ENCODE peak calls at places on chromosomes 16 and 17, in seven cellular contexts. Z, S, A, M, V, X and W are unnamed samples.

GRCh38 chr17:54085020-54085419 is 262.3 kb downstream of the KIF2B start:
- DNase-seq in S (no peak), M (no peak), Z (no peak), A (no peak), V (no peak), X (no peak), W (no peak)

GRCh38 chr17:43734376-43734775 is 24.2 kb downstream of the SOST start:
- DNase-seq in M (no peak), V (no peak), Z (peak), A (no peak), X (no peak), S (no peak), W (no peak)

GRCh38 chr17:29549169-29549935 is 17.5 kb downstream of the ABHD15 start:
- DNase-seq in V (no peak), Z (no peak), S (no peak), M (no peak), A (no peak), X (no peak), W (peak)

GRCh38 chr17:37405955-37406634 is 541 bp downstream of the ACACA start:
- DNase-seq in Z (no peak), X (no peak), V (no peak), M (no peak), A (no peak), S (no peak), W (no peak)

GRCh38 chr17:39781028-39781800 is 43.5 kb downstream of the GRB7 start:
- DNase-seq in M (no peak), A (no peak), S (no peak), V (no peak), X (no peak), Z (no peak), W (no peak)

GRCh38 chr16:11476676-11477075 is 110.0 kb downstream of the LITAF start:
- DNase-seq in A (no peak), Z (no peak), M (no peak), X (no peak), V (no peak), S (no peak), W (no peak)

GRCh38 chr16:7304257-7304656 is 28.4 kb upstream of the RBFOX1 start:
- DNase-seq in Z (no peak), A (no peak), X (no peak), S (no peak), M (no peak), V (no peak), W (no peak)

GRCh38 chr16:9258423-9259051 is 167.1 kb downstream of the HAPSTR1 start:
- DNase-seq in V (no peak), X (peak), S (no peak), Z (peak), A (no peak), M (no peak), W (peak)

GRCh38 chr16:31093132-31093703 is 1.4 kb downstream of the VKORC1 start:
- DNase-seq in A (peak), Z (peak), V (no peak), X (no peak), S (no peak), M (peak), W (no peak)

GRCh38 chr17:57489321-57489720 is 233.0 kb downstream of the MSI2 start:
- DNase-seq in M (no peak), X (no peak), V (no peak), A (no peak), Z (no peak), S (no peak), W (no peak)

GRCh38 chr16:57930533-57930932 is 40.4 kb downstream of the CNGB1 start:
- DNase-seq in A (no peak), V (no peak), Z (no peak), S (no peak), X (no peak), M (no peak), W (no peak)

GRCh38 chr16:83589576-83589975 is 218.2 kb upstream of the HSBP1 start:
- DNase-seq in S (no peak), A (no peak), X (no peak), Z (no peak), V (no peak), M (no peak), W (no peak)

GRCh38 chr16:66511615-66512500 is 38.1 kb downstream of the TK2 start:
- DNase-seq in M (no peak), Z (peak), A (no peak), V (peak), X (no peak), S (no peak), W (no peak)

GRCh38 chr16:15034266-15035162 is 21.4 kb downstream of the NTAN1 start:
- DNase-seq in S (no peak), V (no peak), Z (no peak), M (no peak), A (no peak), X (no peak), W (no peak)

GRCh38 chr16:56366945-56367344 is 58.4 kb downstream of the AMFR start:
- DNase-seq in M (no peak), A (no peak), Z (no peak), X (no peak), S (no peak), V (peak), W (no peak)

GRCh38 chr16:29852654-29853053 is 10.4 kb downstream of the CDIPT start:
- DNase-seq in A (no peak), M (no peak), V (no peak), S (no peak), X (no peak), Z (peak), W (no peak)

GRCh38 chr17:45775576-45776011 is 8.5 kb upstream of the CRHR1 start:
- DNase-seq in X (no peak), Z (no peak), S (no peak), V (no peak), A (no peak), M (no peak), W (no peak)

GRCh38 chr17:73952498-73953205 is 250.8 kb upstream of the RPL38 start:
- DNase-seq in X (peak), Z (no peak), M (peak), A (no peak), S (no peak), V (no peak), W (peak)

GRCh38 chr17:3848229-3848628 is 2.2 kb upstream of the NCBP3 start:
- DNase-seq in X (no peak), M (peak), Z (no peak), A (no peak), S (no peak), V (no peak), W (no peak)

GRCh38 chr17:38852771-38853291 is 690 bp downstream of the RPL23 start:
- DNase-seq in X (peak), Z (no peak), V (no peak), A (no peak), S (no peak), M (no peak), W (no peak)

GRCh38 chr16:76162046-76162445 is 115.2 kb upstream of the CNTNAP4 start:
- DNase-seq in A (no peak), M (no peak), Z (no peak), X (no peak), S (no peak), V (no peak), W (no peak)

GRCh38 chr17:4566785-4567184 is 6.4 kb upstream of the GGT6 start:
- DNase-seq in S (peak), M (peak), A (peak), Z (peak), X (peak), V (no peak), W (peak)

GRCh38 chr17:50146927-50147640 is 3.4 kb downstream of the PPP1R9B start:
- DNase-seq in V (no peak), X (no peak), A (no peak), M (no peak), Z (peak), S (no peak), W (no peak)

GRCh38 chr17:50459081-50459676 is 9.5 kb downstream of the CHAD start:
- DNase-seq in V (no peak), Z (peak), A (no peak), M (no peak), X (no peak), S (no peak), W (no peak)

GRCh38 chr17:57832711-57833596 is 16.9 kb downstream of the MRPS23 start:
- DNase-seq in A (peak), X (peak), M (peak), S (peak), V (peak), Z (peak), W (peak)

GRCh38 chr17:14797021-14797420 is 468.1 kb downstream of the PMP22 start:
- DNase-seq in Z (no peak), V (no peak), A (no peak), X (no peak), S (no peak), M (no peak), W (no peak)

GRCh38 chr16:66167564-66168291 is 198.8 kb upstream of the CDH5 start:
- DNase-seq in V (no peak), S (peak), X (no peak), Z (no peak), M (no peak), A (no peak), W (no peak)